ENCODE peak calls at places on chromosomes 2 and 18, in nine cellular contexts. E is CD8-positive, alpha-beta T cell; C is right lobe of liver; A is adrenal gland; P is dorsolateral prefrontal cortex; Q is A549; I is HCT116; Y is GM23338; O is bronchial epithelial cell. J is an unnamed sample.

GRCh38 chr18:12946549-12947354 is 1.1 kb upstream of the SEH1L start:
- DNase-seq in E (no peak), C (peak; percentile 68), A (peak; percentile 82), P (no peak), Q (peak; percentile 58), I (peak; percentile 38), Y (peak; percentile 76), O (peak; percentile 54), J (peak; percentile 94)

GRCh38 chr2:200742426-200742825 is 69.3 kb upstream of the BZW1 start:
- DNase-seq in E (no peak), C (peak; percentile 60), A (peak; percentile 65), P (no peak), Q (no peak), I (no peak), Y (no peak), O (no peak), J (peak; percentile 69)

GRCh38 chr18:54717673-54718435 is 110.4 kb upstream of the RAB27B start:
- DNase-seq in E (peak; percentile 55), C (no peak), A (peak; percentile 71), P (no peak), Q (no peak), I (no peak), Y (peak; percentile 83), O (no peak), J (peak; percentile 52)

GRCh38 chr18:44709297-44710117 is 28.8 kb downstream of the SETBP1 start:
- DNase-seq in E (no peak), C (no peak), A (no peak), P (no peak), Q (no peak), I (no peak), Y (no peak), O (no peak), J (no peak)

GRCh38 chr2:201937343-201937742 is 96.3 kb upstream of the FZD7 start:
- DNase-seq in E (no peak), C (no peak), A (no peak), P (no peak), Q (peak; percentile 5), I (no peak), Y (no peak), O (no peak), J (no peak)

GRCh38 chr18:59140287-59140885 is 702 bp downstream of the SEC11C start:
- DNase-seq in E (no peak), C (no peak), A (no peak), P (no peak), Q (peak; percentile 5), I (no peak), Y (peak; percentile 59), O (peak; percentile 38), J (peak; percentile 47)

GRCh38 chr18:26489191-26489590 is 59.2 kb downstream of the KCTD1 start:
- DNase-seq in E (no peak), C (no peak), A (no peak), P (no peak), Q (no peak), I (no peak), Y (no peak), O (peak; percentile 57), J (no peak)

GRCh38 chr2:15191801-15192200 is 369.3 kb downstream of the NBAS start:
- DNase-seq in E (no peak), C (no peak), A (no peak), P (no peak), Q (no peak), I (peak; percentile 21), Y (no peak), O (no peak), J (no peak)

GRCh38 chr2:120541972-120542670 is 193.5 kb upstream of the GLI2 start:
- DNase-seq in E (no peak), C (no peak), A (no peak), P (no peak), Q (no peak), I (no peak), Y (no peak), O (no peak), J (no peak)

GRCh38 chr2:170014769-170015168 is 163.2 kb upstream of the MYO3B start:
- DNase-seq in E (no peak), C (no peak), A (no peak), P (no peak), Q (no peak), I (no peak), Y (no peak), O (no peak), J (no peak)
- TF ChIP-seq CTCF in E (no peak), C (no peak), A (no peak), P (no peak), Q (no peak), I (no peak), Y (no peak), O (no peak), J (no peak)

GRCh38 chr2:187552381-187552780 is 1.9 kb downstream of the TFPI start:
- DNase-seq in E (no peak), C (no peak), A (no peak), P (no peak), Q (no peak), I (no peak), Y (no peak), O (no peak), J (no peak)
- H3K4me3 ChIP-seq in E (no peak overlapping the region), C (peak overlapping the region; percentile 29), A (peak overlapping the region; percentile 52), P (no peak overlapping the region), Q (peak overlapping the region; percentile 66), I (no peak overlapping the region), Y (no peak overlapping the region), O (no peak overlapping the region), J (peak overlapping the region; percentile 68)

GRCh38 chr2:174690026-174690425 is 74.2 kb downstream of the CHRNA1 start:
- DNase-seq in E (no peak), C (no peak), A (no peak), P (no peak), Q (no peak), I (no peak), Y (no peak), O (no peak), J (no peak)

GRCh38 chr2:174692256-174692830 is 71.9 kb downstream of the CHRNA1 start:
- DNase-seq in E (no peak), C (no peak), A (no peak), P (peak; percentile 39), Q (no peak), I (no peak), Y (no peak), O (no peak), J (no peak)

GRCh38 chr2:174691203-174691779 is 73.0 kb downstream of the CHRNA1 start:
- DNase-seq in E (no peak), C (no peak), A (no peak), P (no peak), Q (no peak), I (no peak), Y (no peak), O (no peak), J (no peak)

GRCh38 chr2:174686430-174686829 is 77.8 kb downstream of the CHRNA1 start:
- DNase-seq in E (no peak), C (no peak), A (no peak), P (no peak), Q (no peak), I (no peak), Y (no peak), O (no peak), J (no peak)

DNA sequence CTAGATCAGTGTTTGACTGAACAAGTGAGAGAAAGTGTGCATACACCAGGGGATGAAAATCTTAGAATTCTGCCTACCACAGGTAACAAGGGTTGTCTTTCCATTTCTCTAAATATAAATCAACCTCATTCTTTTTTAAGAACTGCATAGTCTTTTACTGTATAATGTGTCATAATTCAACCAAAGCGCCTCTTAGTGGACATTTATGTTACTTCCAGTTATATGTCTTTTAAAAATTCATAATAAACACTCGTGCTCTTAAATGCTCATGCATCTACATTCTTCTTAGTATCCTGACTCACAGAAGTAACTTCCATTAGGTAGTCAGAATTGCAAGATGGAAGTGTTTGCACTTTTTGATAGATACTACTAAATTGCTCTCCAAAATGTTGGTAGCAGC is 76.2 kb downstream of the CHRNA1 start:
- DNase-seq in E (no peak), C (no peak), A (no peak), P (no peak), Q (peak; percentile 34), I (peak; percentile 8), Y (no peak), O (peak; percentile 47), J (peak; percentile 74)
- TF ChIP-seq CTCF in E (peak; percentile 73), C (peak; percentile 31), A (peak; percentile 41), P (peak; percentile 34), Q (peak; percentile 75), I (peak; percentile 61), Y (no peak), O (peak; percentile 22), J (peak; percentile 39)

GRCh38 chr18:80196528-80197320 is 50.6 kb downstream of the PARD6G start:
- DNase-seq in E (no peak), C (no peak), A (peak; percentile 50), P (no peak), Q (no peak), I (no peak), Y (peak; percentile 59), O (no peak), J (peak; percentile 85)
- H3K4me3 ChIP-seq in E (no peak overlapping the region), C (no peak overlapping the region), A (no peak overlapping the region), P (no peak overlapping the region), Q (no peak overlapping the region), I (no peak overlapping the region), Y (peak overlapping the region; percentile 21), O (no peak overlapping the region), J (no peak overlapping the region)